ENCODE peak calls at places on chromosome 6, in four cellular contexts. V is GM23338, K is HCT116, W is GM23248. S is an unnamed sample. For H3K27me3, the result is how much of the 10 kb centered on the place peaks cover.

GRCh38 chr6:145587342-145587741 is 148.0 kb downstream of the EPM2A start:
- DNase-seq in W (no peak), K (no peak), V (no peak), S (no peak)

GRCh38 chr6:79833264-79833663 is 114.1 kb downstream of the ELOVL4 start:
- DNase-seq in W (peak), V (no peak), K (no peak), S (no peak)

GRCh38 chr6:129491436-129491835 is 218.5 kb downstream of the ARHGAP18 start:
- DNase-seq in W (no peak), K (no peak), V (no peak), S (peak)

GRCh38 chr6:33211666-33212422 is 3.5 kb downstream of the RING1 start:
- DNase-seq in K (no peak), W (no peak), V (peak), S (no peak)

GRCh38 chr6:15242937-15243614 is 2.8 kb upstream of the JARID2 start:
- DNase-seq in V (peak), K (no peak), W (no peak), S (no peak)

GRCh38 chr6:159309723-159310122 is 140.5 kb downstream of the FNDC1 start:
- DNase-seq in V (no peak), K (no peak), W (no peak), S (no peak)

GRCh38 chr6:123214433-123214832 is 218.4 kb downstream of the CLVS2 start:
- DNase-seq in W (no peak), V (no peak), K (no peak), S (no peak)

GRCh38 chr6:119129968-119130484 is 51.6 kb upstream of the FAM184A start:
- DNase-seq in W (peak), K (peak), V (no peak), S (peak)

GRCh38 chr6:36245572-36246031 is 24.3 kb upstream of the PNPLA1 start:
- DNase-seq in K (no peak), W (no peak), V (peak), S (no peak)

GRCh38 chr6:11323666-11324452 is 91.4 kb upstream of the NEDD9 start:
- DNase-seq in V (no peak), W (no peak), K (no peak), S (no peak)

GRCh38 chr6:151917531-151918329 is 110.2 kb downstream of the ESR1 start:
- DNase-seq in K (no peak), W (peak), V (no peak), S (no peak)

GRCh38 chr6:151916075-151916474 is 108.6 kb downstream of the ESR1 start:
- DNase-seq in V (no peak), K (no peak), W (peak), S (peak)

GRCh38 chr6:151911401-151911800 is 103.9 kb downstream of the ESR1 start:
- DNase-seq in V (no peak), K (no peak), W (peak), S (peak)

GRCh38 chr6:151916680-151917164 is 109.2 kb downstream of the ESR1 start:
- DNase-seq in V (no peak), W (peak), K (no peak), S (peak)

GRCh38 chr6:151914475-151914874 is 107.0 kb downstream of the ESR1 start:
- DNase-seq in K (no peak), W (peak), V (peak), S (peak)
- TF ChIP-seq EZH2phosphoT487 in K (no peak), W (no peak), V (no peak), S (no peak)

DNA sequence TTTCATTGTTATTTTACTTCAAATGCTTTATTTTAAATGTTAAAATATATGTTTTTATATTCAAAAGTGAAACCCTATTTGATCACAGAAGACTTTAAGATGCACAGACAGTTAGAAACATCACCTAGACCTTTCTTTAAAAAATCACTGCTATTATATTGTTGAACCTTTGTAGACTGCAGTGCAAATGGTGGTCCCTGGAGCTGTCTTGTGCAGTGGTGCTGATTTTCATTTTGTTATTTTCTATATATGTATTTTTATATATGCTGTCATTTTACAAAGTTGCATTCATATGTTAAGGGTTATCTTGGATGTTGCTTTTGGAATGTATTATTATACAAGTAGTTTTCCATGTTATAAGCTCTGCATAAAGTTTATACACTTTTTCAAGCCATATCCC is 18.7 kb upstream of the HLA-B start:
- DNase-seq in K (no peak), W (no peak), V (no peak), S (no peak)
- H3K27me3 ChIP-seq in K (under half), W (under half), V (under half), S (under half)

GRCh38 chr6:155212616-155213380 is 51.0 kb upstream of the CLDN20 start:
- DNase-seq in W (no peak), K (no peak), V (no peak), S (peak)
- TF ChIP-seq EZH2phosphoT487 in W (no peak), K (no peak), V (no peak), S (no peak)

GRCh38 chr6:168577496-168577895 is 136.5 kb downstream of the SMOC2 start:
- DNase-seq in V (no peak), K (no peak), W (no peak), S (no peak)

GRCh38 chr6:168574075-168574698 is 133.2 kb downstream of the SMOC2 start:
- DNase-seq in V (no peak), K (no peak), W (no peak), S (no peak)

GRCh38 chr6:168576388-168576787 is 135.4 kb downstream of the SMOC2 start:
- DNase-seq in V (no peak), W (no peak), K (no peak), S (no peak)

GRCh38 chr6:168575346-168576098 is 134.5 kb downstream of the SMOC2 start:
- DNase-seq in W (no peak), V (no peak), K (no peak), S (no peak)

DNA sequence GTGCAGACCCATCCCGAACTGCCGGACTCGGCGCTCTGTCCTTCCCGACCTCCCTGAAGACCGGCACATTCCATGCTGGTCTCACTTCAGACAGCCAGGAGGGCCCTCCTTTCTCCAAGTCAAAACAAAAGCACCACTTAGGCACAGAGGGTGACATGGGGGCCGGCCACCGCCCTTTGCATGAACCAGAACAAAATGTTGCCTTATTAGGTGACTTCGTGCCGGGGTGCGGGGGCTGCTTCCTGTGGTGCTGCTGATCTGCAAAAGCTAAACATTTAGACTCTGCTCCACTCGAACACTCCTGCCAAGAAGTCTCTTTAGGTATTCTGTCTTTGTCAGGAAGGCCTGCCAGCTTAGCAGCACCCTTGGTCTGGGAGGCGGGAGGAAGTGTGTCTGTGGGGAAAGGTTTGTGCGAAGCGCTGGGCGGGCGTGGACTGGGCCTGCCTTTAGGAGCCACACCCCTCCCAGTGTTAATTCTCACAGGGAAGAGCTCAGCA is 133.8 kb downstream of the SMOC2 start:
- DNase-seq in V (peak), W (no peak), K (peak), S (no peak)
- H3K27me3 ChIP-seq in V (under half), W (under half), K (under half), S (under half)

GRCh38 chr6:4925580-4925979 is 78.3 kb downstream of the RPP40 start:
- DNase-seq in V (peak), K (no peak), W (no peak), S (no peak)
- TF ChIP-seq EZH2phosphoT487 in V (no peak), K (no peak), W (no peak), S (no peak)

GRCh38 chr6:41639556-41640371 is 1.5 kb downstream of the MDFI start:
- DNase-seq in W (no peak), V (peak), K (no peak), S (no peak)
- H3K27me3 ChIP-seq in W (half or more), V (half or more), K (under half), S (under half)